ENCODE peak calls at places on chromosomes 11 and 22, in six cellular contexts. E is aorta, N is islet precursor cell, X is adrenal gland, B is HCT116, W is H54. S is an unnamed sample.

GRCh38 chr11:105282658-105283057 is 143.1 kb upstream of the CARD18 start:
- DNase-seq in X (no peak), W (no peak), N (no peak), B (no peak), E (no peak), S (no peak)

GRCh38 chr11:99670268-99670667 is 649.5 kb downstream of the CNTN5 start:
- DNase-seq in X (no peak), N (no peak), B (no peak), W (no peak), E (no peak), S (no peak)

GRCh38 chr11:94449437-94449836 is 44.2 kb downstream of the MRE11 start:
- DNase-seq in B (no peak), W (no peak), E (no peak), N (no peak), X (no peak), S (no peak)

GRCh38 chr11:130076774-130077481 is 7.2 kb downstream of the APLP2 start:
- DNase-seq in B (no peak), X (no peak), N (no peak), W (no peak), E (no peak), S (no peak)

GRCh38 chr22:24985824-24986214 is 33.3 kb downstream of the KIAA1671 start:
- DNase-seq in E (peak), N (peak), B (no peak), X (peak), W (no peak), S (no peak)

GRCh38 chr22:17479129-17479528 is 84.2 kb upstream of the SLC25A18 start:
- DNase-seq in E (no peak), B (no peak), X (no peak), W (no peak), N (no peak), S (no peak)

GRCh38 chr22:20198527-20199319 is 47.9 kb upstream of the CCDC188 start:
- DNase-seq in B (no peak), W (no peak), E (no peak), X (no peak), N (no peak), S (no peak)

GRCh38 chr22:25777870-25778269 is 35.9 kb downstream of the MYO18B start:
- DNase-seq in E (no peak), W (peak), X (peak), B (peak), N (no peak), S (no peak)

GRCh38 chr11:19828382-19829108 is 115.9 kb downstream of the NAV2 start:
- DNase-seq in N (no peak), W (no peak), X (peak), E (no peak), B (no peak), S (no peak)

GRCh38 chr22:37894939-37895670 is 11.0 kb upstream of the MICALL1 start:
- DNase-seq in N (peak), X (no peak), W (no peak), E (no peak), B (no peak), S (no peak)

GRCh38 chr22:20904008-20904979 is 12.9 kb upstream of the CRKL start:
- DNase-seq in X (peak), N (no peak), B (peak), W (no peak), E (no peak), S (no peak)

GRCh38 chr11:129896062-129896461 is 684 bp upstream of the NFRKB start:
- DNase-seq in E (no peak), W (peak), X (peak), N (no peak), B (no peak), S (no peak)

GRCh38 chr11:86523738-86524602 is 148.4 kb downstream of the ME3 start:
- DNase-seq in E (no peak), W (no peak), X (peak), N (peak), B (peak), S (no peak)

GRCh38 chr11:74370122-74370521 is 28.1 kb downstream of the PGM2L1 start:
- DNase-seq in X (no peak), E (no peak), B (no peak), W (no peak), N (no peak), S (no peak)

GRCh38 chr11:111652184-111652583 is 49.9 kb downstream of the SIK2 start:
- DNase-seq in E (no peak), N (no peak), B (no peak), W (no peak), X (no peak), S (no peak)